ENCODE peak calls at places on chromosomes 13 and 19, in ten cellular contexts. Q, M, F, Z, H, L, G, I, N and J are unnamed samples.

GRCh38 chr13:40438999-40439797 is 227.2 kb downstream of the FOXO1 start:
- DNase-seq in L (no peak), F (no peak), H (peak), I (peak), Q (no peak), Z (no peak), G (no peak), M (no peak), N (no peak), J (no peak)

GRCh38 chr13:100694722-100695644 is 20.4 kb upstream of the TMTC4 start:
- DNase-seq in F (no peak), H (no peak), I (peak), M (peak), Z (no peak), G (no peak), L (no peak), N (no peak), Q (no peak), J (no peak)

GRCh38 chr19:55668603-55669348 is 6.2 kb upstream of the EPN1 start:
- DNase-seq in Q (no peak), M (no peak), L (no peak), G (no peak), F (no peak), H (no peak), N (no peak), I (no peak), Z (no peak), J (no peak)

GRCh38 chr19:41616785-41617621 is 9.9 kb downstream of the CEACAM4 start:
- DNase-seq in Q (no peak), L (no peak), G (no peak), F (no peak), H (no peak), M (no peak), N (no peak), Z (peak), I (peak), J (no peak)

GRCh38 chr19:49272204-49272603 is 52.8 kb downstream of the SLC6A16 start:
- DNase-seq in I (peak), F (no peak), G (peak), N (no peak), Z (peak), Q (peak), L (no peak), H (no peak), M (no peak), J (no peak)

GRCh38 chr19:44675516-44675915 is 4.2 kb downstream of the CEACAM19 start:
- DNase-seq in Z (no peak), L (no peak), G (no peak), M (no peak), N (no peak), Q (no peak), H (no peak), F (no peak), I (no peak), J (no peak)

GRCh38 chr13:90709329-90709728 is 638.2 kb upstream of the MIR17HG start:
- DNase-seq in Q (no peak), Z (no peak), H (no peak), N (no peak), G (no peak), I (no peak), F (no peak), M (no peak), L (no peak), J (no peak)

GRCh38 chr19:33066543-33066942 is 1.9 kb upstream of the RHPN2 start:
- DNase-seq in M (no peak), N (no peak), H (no peak), L (no peak), Q (no peak), G (no peak), F (no peak), Z (no peak), I (no peak), J (no peak)

GRCh38 chr19:13689050-13689449 is 75.3 kb upstream of the MRI1 start:
- DNase-seq in G (no peak), F (no peak), L (no peak), N (no peak), M (no peak), H (no peak), Q (no peak), Z (peak), I (peak), J (no peak)

GRCh38 chr19:46786236-46787039 is 2.0 kb downstream of the SLC1A5 start:
- DNase-seq in H (peak), L (no peak), M (no peak), F (no peak), G (peak), Z (peak), I (peak), N (peak), Q (peak), J (peak)

GRCh38 chr13:80802946-80803345 is 462.0 kb upstream of the SPRY2 start:
- DNase-seq in N (no peak), Q (no peak), F (no peak), I (no peak), L (no peak), G (no peak), M (no peak), H (no peak), Z (no peak), J (no peak)

GRCh38 chr13:25171517-25172302 is at the start of gene AMER2:
- DNase-seq in N (no peak), I (peak), M (peak), G (no peak), H (no peak), L (no peak), Z (no peak), Q (no peak), F (no peak), J (no peak)

GRCh38 chr19:34645551-34645950 is 31.4 kb downstream of the SCGB2B2 start:
- DNase-seq in Q (no peak), G (no peak), L (no peak), F (no peak), I (no peak), Z (no peak), N (no peak), H (no peak), M (no peak), J (no peak)

GRCh38 chr19:38122402-38123093 is 101.5 kb downstream of the DPF1 start:
- DNase-seq in Q (no peak), F (no peak), M (no peak), I (no peak), N (no peak), G (no peak), H (no peak), L (no peak), Z (no peak), J (no peak)

GRCh38 chr19:18020212-18021067 is 12.5 kb downstream of the ARRDC2 start:
- DNase-seq in I (peak), H (peak), L (no peak), Z (no peak), G (no peak), F (peak), M (no peak), N (peak), Q (no peak), J (no peak)
- TF ChIP-seq CTCF in I (no peak), H (no peak), L (no peak), Z (no peak), G (peak), F (peak), M (no peak), N (no peak), Q (no peak), J (no peak)

GRCh38 chr19:29988351-29988750 is 46.3 kb downstream of the URI1 start:
- DNase-seq in I (no peak), M (no peak), F (no peak), Q (no peak), Z (no peak), L (no peak), N (no peak), H (no peak), G (no peak), J (no peak)
- TF ChIP-seq CTCF in I (no peak), M (no peak), F (no peak), Q (no peak), Z (no peak), L (no peak), N (no peak), H (no peak), G (no peak), J (no peak)

GRCh38 chr13:60134376-60134775 is 29.4 kb downstream of the DIAPH3 start:
- DNase-seq in G (no peak), Q (no peak), I (peak), N (no peak), H (no peak), Z (no peak), M (no peak), L (no peak), F (no peak), J (no peak)
- TF ChIP-seq CTCF in G (peak), Q (peak), I (peak), N (no peak), H (no peak), Z (no peak), M (no peak), L (no peak), F (no peak), J (no peak)

GRCh38 chr13:23636360-23636759 is 66.1 kb downstream of the TNFRSF19 start:
- DNase-seq in Z (no peak), H (no peak), I (no peak), Q (no peak), G (no peak), N (no peak), F (no peak), L (no peak), M (no peak), J (no peak)

GRCh38 chr13:23632741-23633140 is 62.5 kb downstream of the TNFRSF19 start:
- DNase-seq in Z (no peak), F (no peak), N (no peak), M (no peak), G (no peak), H (no peak), L (no peak), Q (no peak), I (no peak), J (no peak)

GRCh38 chr13:23631676-23632622 is 61.7 kb downstream of the TNFRSF19 start:
- DNase-seq in L (no peak), Z (no peak), M (no peak), H (no peak), F (no peak), G (no peak), I (no peak), N (no peak), Q (no peak), J (no peak)

GRCh38 chr13:23637813-23638212 is 67.6 kb downstream of the TNFRSF19 start:
- DNase-seq in L (no peak), M (no peak), G (no peak), H (peak), Q (no peak), F (no peak), I (peak), Z (no peak), N (peak), J (no peak)

DNA sequence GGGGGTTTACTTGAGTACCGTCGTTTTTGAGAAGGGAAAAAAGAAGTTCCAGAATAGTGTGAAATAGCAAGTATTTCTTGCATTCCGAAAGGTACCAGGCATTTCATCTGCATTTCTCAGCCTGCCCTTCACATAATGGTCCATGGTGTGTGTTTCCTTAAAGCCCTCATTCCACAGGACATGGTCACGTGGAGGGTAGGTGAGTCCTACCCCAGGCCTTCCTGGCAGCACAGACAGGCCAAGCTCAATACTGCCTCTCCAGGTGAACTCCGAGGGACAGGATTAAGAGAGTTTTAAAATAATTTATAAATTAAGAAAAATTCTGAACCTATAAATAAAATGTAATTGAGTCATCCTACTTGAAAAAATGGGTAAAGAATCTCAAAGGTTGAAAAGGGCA is 64.7 kb downstream of the TNFRSF19 start:
- DNase-seq in H (no peak), F (no peak), Z (no peak), Q (no peak), G (no peak), M (no peak), I (no peak), N (no peak), L (no peak), J (no peak)
- TF ChIP-seq CTCF in H (no peak), F (no peak), Z (no peak), Q (no peak), G (no peak), M (peak), I (no peak), N (no peak), L (no peak), J (no peak)

GRCh38 chr19:1490020-1490310 is 185 bp downstream of the PCSK4 start:
- DNase-seq in M (no peak), N (no peak), Q (no peak), H (no peak), Z (no peak), G (no peak), F (no peak), I (no peak), L (no peak), J (no peak)

GRCh38 chr19:1489463-1489971 is 633 bp downstream of the PCSK4 start:
- DNase-seq in G (no peak), N (no peak), Z (no peak), H (no peak), Q (no peak), F (no peak), L (no peak), I (no peak), M (no peak), J (no peak)

GRCh38 chr19:1491849-1492170 is 829 bp downstream of the REEP6 start:
- DNase-seq in I (no peak), H (no peak), N (no peak), Q (no peak), Z (no peak), M (no peak), F (no peak), G (no peak), L (no peak), J (no peak)

GRCh38 chr19:1491114-1491848 is at the start of gene REEP6:
- DNase-seq in Q (no peak), I (no peak), H (no peak), G (no peak), Z (no peak), F (no peak), M (no peak), N (no peak), L (no peak), J (no peak)

DNA sequence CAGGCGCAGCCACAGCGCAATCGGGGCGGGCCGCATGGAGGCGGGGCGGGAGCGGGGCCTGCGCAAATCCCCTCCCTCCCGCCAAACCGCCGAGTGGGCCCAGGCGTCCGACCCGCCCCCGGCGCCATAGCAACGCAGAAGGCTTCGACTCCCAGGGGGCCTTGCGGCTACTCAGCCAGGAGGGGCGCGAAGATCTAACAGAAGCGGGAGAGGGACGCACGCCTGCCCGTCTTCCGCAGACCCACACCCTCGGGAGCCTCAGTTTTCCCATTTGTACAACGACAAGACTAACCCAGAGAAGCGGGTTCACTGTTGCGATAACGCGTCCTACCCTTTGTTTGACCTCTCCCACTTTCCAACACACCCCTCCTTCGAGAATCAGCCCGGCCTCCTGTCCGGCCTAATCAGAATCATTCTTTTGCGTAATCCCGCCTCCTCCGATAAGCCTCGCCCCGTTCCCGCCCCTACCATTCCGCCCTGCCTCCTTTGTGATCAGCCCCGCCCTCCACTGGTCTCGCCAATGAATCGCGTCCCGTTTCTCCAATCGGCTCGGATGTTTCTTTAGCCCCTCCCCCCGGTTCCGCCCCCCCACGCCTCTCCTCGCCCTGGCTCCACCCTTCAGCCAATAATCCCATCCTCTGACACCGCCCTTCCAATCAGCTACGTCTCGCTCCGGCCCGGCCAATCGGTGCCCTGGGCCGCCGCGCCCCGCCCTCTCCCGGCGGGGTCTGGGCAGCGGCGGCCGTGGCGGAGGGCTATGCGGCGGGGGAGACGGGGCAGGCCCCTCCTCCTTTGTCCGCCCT is at the start of gene PCSK4:
- DNase-seq in F (peak), G (peak), Q (peak), H (peak), Z (peak), I (peak), N (peak), M (peak), L (peak), J (peak)
- TF ChIP-seq CTCF in F (no peak), G (no peak), Q (no peak), H (no peak), Z (no peak), I (no peak), N (no peak), M (no peak), L (no peak), J (no peak)